ENCODE peak calls at places on chromosomes 1 and 21, in six cellular contexts. P is fibroblast of lung, E is astrocyte, M is IMR-90, K is neural progenitor cell, T is PC-3. Z is an unnamed sample.
A peak's percentile ranks its signal among the peaks of the same experiment; 100 is the strongest.

GRCh38 chr1:119341372-119341947 is 27.1 kb upstream of the HAO2 start:
- DNase-seq in P (no peak), E (no peak), M (no peak), K (no peak), T (no peak), Z (no peak)

GRCh38 chr1:234721476-234722266 is 111.7 kb upstream of the IRF2BP2 start:
- DNase-seq in P (peak; percentile 97), E (peak; percentile 98), M (peak; percentile 98), K (no peak), T (no peak), Z (no peak)

GRCh38 chr1:13699936-13700520 is at the start of gene PRDM2:
- DNase-seq in P (peak; percentile 44), E (peak; percentile 9), M (peak; percentile 17), K (peak; percentile 74), T (peak; percentile 31), Z (peak; percentile 71)

GRCh38 chr1:194355488-194356106 is 1169.2 kb upstream of the B3GALT2 start:
- DNase-seq in P (no peak), E (no peak), M (no peak), K (no peak), T (no peak), Z (no peak)

GRCh38 chr1:21212126-21212525 is 35.4 kb upstream of the EIF4G3 start:
- DNase-seq in P (peak; percentile 27), E (no peak), M (peak; percentile 38), K (no peak), T (peak; percentile 61), Z (no peak)

GRCh38 chr1:60942291-60942690 is 140.1 kb upstream of the NFIA start:
- DNase-seq in P (no peak), E (no peak), M (no peak), K (no peak), T (peak; percentile 87), Z (no peak)

GRCh38 chr21:46041183-46041582 is 56.7 kb upstream of the COL6A2 start:
- DNase-seq in P (no peak), E (no peak), M (no peak), K (no peak), T (no peak), Z (no peak)

GRCh38 chr1:77179632-77180031 is 39.6 kb downstream of the PIGK start:
- DNase-seq in P (no peak), E (no peak), M (no peak), K (no peak), T (peak; percentile 4), Z (no peak)

GRCh38 chr1:3672971-3673361 is 20.6 kb downstream of the TP73 start:
- DNase-seq in P (no peak), E (no peak), M (no peak), K (no peak), T (no peak), Z (no peak)

GRCh38 chr1:17922833-17923232 is 167.7 kb downstream of the ACTL8 start:
- DNase-seq in P (peak; percentile 11), E (no peak), M (peak; percentile 12), K (peak; percentile 86), T (peak; percentile 45), Z (peak; percentile 80)

GRCh38 chr1:101438359-101438758 is 201.5 kb downstream of the S1PR1 start:
- DNase-seq in P (no peak), E (no peak), M (peak; percentile 2), K (peak; percentile 7), T (peak; percentile 51), Z (peak; percentile 86)

GRCh38 chr1:239053269-239053668 is 333.1 kb upstream of the CHRM3 start:
- DNase-seq in P (peak; percentile 34), E (peak; percentile 23), M (no peak), K (no peak), T (no peak), Z (no peak)

GRCh38 chr1:165949335-165950130 is 122.1 kb downstream of the UCK2 start:
- DNase-seq in P (no peak), E (no peak), M (no peak), K (peak; percentile 75), T (peak; percentile 42), Z (no peak)

GRCh38 chr1:4701276-4701675 is 46.9 kb downstream of the AJAP1 start:
- DNase-seq in P (no peak), E (no peak), M (no peak), K (no peak), T (no peak), Z (no peak)

GRCh38 chr1:38872401-38873026 is 634 bp downstream of the MYCBP start:
- DNase-seq in P (peak; percentile 25), E (peak; percentile 7), M (peak; percentile 31), K (peak; percentile 38), T (peak; percentile 26), Z (peak; percentile 69)

GRCh38 chr1:38179423-38179822 is 132.8 kb upstream of the POU3F1 start:
- DNase-seq in P (no peak), E (no peak), M (no peak), K (no peak), T (no peak), Z (no peak)

GRCh38 chr1:154941332-154941995 is 4.9 kb upstream of the PMVK start:
- DNase-seq in P (no peak), E (no peak), M (no peak), K (peak; percentile 78), T (no peak), Z (peak; percentile 62)

GRCh38 chr1:29629401-29629800 is 393.1 kb downstream of the PTPRU start:
- DNase-seq in P (no peak), E (no peak), M (no peak), K (no peak), T (no peak), Z (no peak)

GRCh38 chr1:228939001-228939691 is 203.9 kb downstream of the RHOU start:
- DNase-seq in P (no peak), E (no peak), M (no peak), K (no peak), T (no peak), Z (no peak)

GRCh38 chr1:244918422-244919319 is 54.3 kb upstream of the HNRNPU start:
- DNase-seq in P (peak; percentile 20), E (peak; percentile 10), M (peak; percentile 12), K (peak; percentile 55), T (peak; percentile 57), Z (peak; percentile 70)

GRCh38 chr1:33255347-33256311 is 663 bp upstream of the ZNF362 start:
- DNase-seq in P (peak; percentile 55), E (peak; percentile 32), M (peak; percentile 15), K (peak; percentile 79), T (peak; percentile 88), Z (peak; percentile 77)

GRCh38 chr1:88661951-88662664 is 22.0 kb upstream of the PKN2 start:
- DNase-seq in P (no peak), E (no peak), M (no peak), K (peak; percentile 45), T (no peak), Z (no peak)

GRCh38 chr1:153597206-153597605 is 15.7 kb downstream of the S100A16 start:
- DNase-seq in P (peak; percentile 60), E (peak; percentile 59), M (peak; percentile 86), K (no peak), T (peak; percentile 59), Z (no peak)

GRCh38 chr1:183877321-183877720 is 72.4 kb downstream of the RGL1 start:
- DNase-seq in P (peak; percentile 66), E (peak; percentile 52), M (peak; percentile 31), K (peak; percentile 36), T (no peak), Z (no peak)

GRCh38 chr1:201013031-201013485 is 10.5 kb downstream of the KIF21B start:
- DNase-seq in P (no peak), E (no peak), M (no peak), K (no peak), T (peak; percentile 29), Z (no peak)

GRCh38 chr1:209747580-209748262 is 8.1 kb upstream of the TRAF3IP3 start:
- DNase-seq in P (peak; percentile 86), E (peak; percentile 79), M (peak; percentile 89), K (peak; percentile 95), T (peak; percentile 99), Z (peak; percentile 92)

GRCh38 chr1:12204140-12204539 is 25.7 kb upstream of the VPS13D start:
- DNase-seq in P (no peak), E (no peak), M (no peak), K (no peak), T (no peak), Z (no peak)

GRCh38 chr1:227948493-227949260 is 945 bp upstream of the WNT9A start:
- DNase-seq in P (no peak), E (no peak), M (no peak), K (no peak), T (peak; percentile 60), Z (no peak)

GRCh38 chr21:43904316-43904925 is 39.4 kb downstream of the AGPAT3 start:
- DNase-seq in P (no peak), E (no peak), M (no peak), K (no peak), T (no peak), Z (no peak)

GRCh38 chr1:89712420-89712819 is 79.5 kb downstream of the LRRC8C start:
- DNase-seq in P (no peak), E (no peak), M (no peak), K (no peak), T (no peak), Z (no peak)
- H3K9me3 ChIP-seq in P (no peaks in the 10 kb centered on the region), E (no peaks in the 10 kb centered on the region), M (no peaks in the 10 kb centered on the region), K (no peaks in the 10 kb centered on the region), T (no peaks in the 10 kb centered on the region), Z (no peaks in the 10 kb centered on the region)

DNA sequence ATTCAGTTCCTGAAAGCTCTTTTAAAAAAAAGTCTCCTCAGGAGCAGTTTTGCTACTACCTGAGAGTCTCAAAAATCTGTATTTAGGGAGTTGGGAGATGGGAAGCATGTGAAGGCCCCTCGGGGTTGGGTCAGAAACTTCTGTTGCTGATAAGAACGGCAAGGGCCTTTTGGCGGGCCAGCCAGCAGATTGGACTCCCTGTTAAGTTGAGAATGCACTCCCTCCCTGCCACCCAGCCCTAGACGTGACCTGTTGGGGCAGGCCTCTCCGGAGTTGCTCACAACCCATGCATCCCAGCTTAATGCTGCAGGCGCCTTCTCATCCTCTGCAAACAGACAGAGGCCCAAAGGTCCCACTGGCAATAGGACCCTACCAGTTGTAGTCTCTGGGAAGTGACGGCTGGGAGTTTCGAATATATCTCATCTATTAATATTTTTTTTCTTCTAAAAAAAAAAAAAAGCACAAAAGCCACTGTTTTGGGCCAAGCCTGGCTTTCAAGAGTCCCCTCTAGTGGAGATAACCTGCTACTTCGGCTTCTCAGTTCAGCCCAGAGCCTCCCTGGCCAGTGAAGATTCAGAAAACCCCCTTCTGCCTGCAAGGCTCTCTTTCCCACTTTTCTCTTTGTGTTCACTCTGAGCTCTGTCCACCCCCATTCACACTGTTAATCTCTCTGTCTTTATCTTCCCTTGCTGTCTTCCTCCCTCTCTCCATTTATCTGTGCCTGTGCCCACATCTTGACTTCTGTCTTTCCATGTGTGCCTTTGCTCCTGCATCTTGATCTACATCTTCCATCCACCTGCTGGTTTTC is 5.3 kb downstream of the PLXNA2 start:
- DNase-seq in P (peak; percentile 44), E (peak; percentile 25), M (peak; percentile 57), K (peak; percentile 74), T (peak; percentile 71), Z (peak; percentile 70)
- H3K9ac ChIP-seq in P (no peak overlapping the region), E (no peak overlapping the region), M (no peak overlapping the region), K (no peak overlapping the region), T (no peak overlapping the region), Z (no peak overlapping the region)

DNA sequence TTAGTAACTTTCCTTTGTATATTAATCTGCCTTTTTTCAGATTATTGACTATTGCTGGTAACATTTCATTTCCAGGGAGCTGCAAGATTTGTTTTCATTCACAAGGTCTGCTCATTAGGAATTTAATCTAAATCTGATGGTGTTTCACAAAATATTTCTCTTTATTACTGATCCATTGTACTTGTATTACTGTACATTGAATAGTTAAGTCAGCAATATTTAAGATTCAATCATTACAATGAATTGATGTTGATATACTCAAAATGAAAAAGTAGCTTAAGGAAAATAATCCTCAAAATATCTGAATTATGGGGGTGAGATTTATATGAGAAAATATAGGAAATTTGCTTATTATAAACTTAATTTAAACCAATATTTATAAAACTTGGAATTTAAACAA is 308.6 kb upstream of the PBX1 start:
- DNase-seq in P (no peak), E (no peak), M (no peak), K (no peak), T (no peak), Z (no peak)
- H3K9me3 ChIP-seq in P (no peaks in the 10 kb centered on the region), E (peaks cover 3% of the 10 kb centered on the region), M (no peaks in the 10 kb centered on the region), K (no peaks in the 10 kb centered on the region), T (no peaks in the 10 kb centered on the region), Z (no peaks in the 10 kb centered on the region)

GRCh38 chr1:10495475-10495817 is 20.7 kb downstream of the PEX14 start:
- DNase-seq in P (no peak), E (no peak), M (no peak), K (no peak), T (no peak), Z (no peak)
- H3K9ac ChIP-seq in P (no peak overlapping the region), E (peak overlapping the region; percentile 68), M (no peak overlapping the region), K (no peak overlapping the region), T (no peak overlapping the region), Z (peak overlapping the region; percentile 50)